ENCODE peak calls at places on chromosome 2, in five cellular contexts. A is stimulated activated CD4-positive, alpha-beta T cell treated with anti-CD3 and anti-CD28 coated beads, Interleukin-12 subunit alpha, Interleukin-12 subunit beta, amount 100 ng/mL, for 48 hours; R is GOT3; O is effector memory CD4-positive, alpha-beta T cell; Z is lower leg skin. J is an unnamed sample.

GRCh38 chr2:238967978-238968360 is 120.1 kb downstream of the TWIST2 start:
- DNase-seq in A (no peak), R (no peak), O (no peak), Z (no peak), J (no peak)

GRCh38 chr2:216426938-216427337 is 14.7 kb downstream of the SMARCAL1 start:
- DNase-seq in A (no peak), R (no peak), O (no peak), Z (no peak), J (no peak)

GRCh38 chr2:44578401-44579135 is 216.8 kb downstream of the CAMKMT start:
- DNase-seq in A (no peak), R (no peak), O (no peak), Z (no peak), J (no peak)

GRCh38 chr2:106516436-106516835 is 29.3 kb downstream of the CD8B2 start:
- DNase-seq in A (no peak), R (no peak), O (no peak), Z (no peak), J (no peak)

GRCh38 chr2:7338961-7339360 is 421.7 kb downstream of the RNF144A start:
- DNase-seq in A (no peak), R (no peak), O (no peak), Z (no peak), J (no peak)

GRCh38 chr2:112162956-112163355 is 24.8 kb downstream of the FBLN7 start:
- DNase-seq in A (no peak), R (no peak), O (no peak), Z (no peak), J (no peak)

GRCh38 chr2:128404709-128405466 is 86.2 kb upstream of the HS6ST1 start:
- DNase-seq in A (no peak), R (no peak), O (no peak), Z (no peak), J (no peak)

GRCh38 chr2:65198737-65199136 is 28.9 kb upstream of the ACTR2 start:
- DNase-seq in A (no peak), R (no peak), O (no peak), Z (no peak), J (no peak)

GRCh38 chr2:96835830-96836229 is 8.0 kb downstream of the ANKRD23 start:
- DNase-seq in A (no peak), R (no peak), O (no peak), Z (no peak), J (no peak)

GRCh38 chr2:199704358-199705238 is 146.4 kb downstream of the FTCDNL1 start:
- DNase-seq in A (peak), R (no peak), O (no peak), Z (no peak), J (no peak)

GRCh38 chr2:209495855-209496585 is 72.2 kb downstream of the MAP2 start:
- DNase-seq in A (no peak), R (no peak), O (no peak), Z (no peak), J (no peak)

GRCh38 chr2:230439590-230439989 is 23.6 kb downstream of the SP100 start:
- DNase-seq in A (no peak), R (no peak), O (no peak), Z (no peak), J (no peak)

GRCh38 chr2:214108598-214108997 is 302.3 kb upstream of the VWC2L start:
- DNase-seq in A (no peak), R (no peak), O (no peak), Z (no peak), J (no peak)

GRCh38 chr2:85708641-85709040 is 14.5 kb downstream of the GNLY start:
- DNase-seq in A (no peak), R (no peak), O (no peak), Z (peak), J (no peak)

J was measured in CMK.